ENCODE peak calls at places on chromosomes 12 and 14, in ten cellular contexts. C is GM12891, S is H54, U is A549, R is uterus, G is heart left ventricle, H is HepG2, K is GM12892, V is sigmoid colon, W is body of pancreas. T is an unnamed sample.

GRCh38 chr12:29883558-29883957 is 99.8 kb upstream of the TMTC1 start:
- DNase-seq in C (no peak), S (no peak), U (no peak), R (no peak), G (no peak), H (no peak), K (no peak), V (no peak), W (no peak), T (no peak)

GRCh38 chr12:64681200-64682052 is 71.1 kb downstream of the RASSF3 start:
- DNase-seq in C (no peak), S (no peak), U (no peak), R (no peak), G (no peak), H (no peak), K (no peak), V (no peak), W (no peak), T (no peak)

GRCh38 chr14:90797451-90797850 is 18.8 kb downstream of the TTC7B start:
- DNase-seq in C (no peak), S (no peak), U (peak), R (no peak), G (no peak), H (no peak), K (no peak), V (no peak), W (no peak), T (no peak)

GRCh38 chr14:60670994-60671393 is 21.7 kb upstream of the SIX1 start:
- DNase-seq in C (no peak), S (no peak), U (no peak), R (no peak), G (no peak), H (no peak), K (no peak), V (no peak), W (no peak), T (no peak)

GRCh38 chr14:106790189-106791036 is 1264.0 kb downstream of the TMEM121 start:
- DNase-seq in C (peak), S (peak), U (peak), R (no peak), G (peak), H (peak), K (peak), V (no peak), W (peak), T (peak)

GRCh38 chr14:94291906-94292525 is 1.1 kb downstream of the SERPINA10 start:
- DNase-seq in C (no peak), S (no peak), U (no peak), R (no peak), G (no peak), H (peak), K (no peak), V (no peak), W (no peak), T (no peak)

GRCh38 chr12:27711312-27711682 is 665 bp downstream of the MRPS35 start:
- DNase-seq in C (peak), S (no peak), U (peak), R (no peak), G (no peak), H (no peak), K (no peak), V (no peak), W (no peak), T (no peak)

GRCh38 chr12:94180558-94181296 is 32.4 kb downstream of the PLXNC1 start:
- DNase-seq in C (no peak), S (no peak), U (no peak), R (no peak), G (no peak), H (peak), K (no peak), V (no peak), W (peak), T (peak)

GRCh38 chr12:106138646-106139421 is at the start of gene NUAK1:
- DNase-seq in C (peak), S (peak), U (peak), R (peak), G (peak), H (no peak), K (no peak), V (peak), W (peak), T (peak)

GRCh38 chr12:106918746-106919145 is 37.0 kb upstream of the TMEM263 start:
- DNase-seq in C (no peak), S (no peak), U (peak), R (no peak), G (no peak), H (peak), K (no peak), V (no peak), W (no peak), T (no peak)

GRCh38 chr12:84937383-84937782 is 24.8 kb upstream of the SLC6A15 start:
- DNase-seq in C (no peak), S (no peak), U (no peak), R (no peak), G (no peak), H (no peak), K (no peak), V (no peak), W (no peak), T (no peak)

GRCh38 chr12:92552412-92553108 is 150.2 kb upstream of the PLEKHG7 start:
- DNase-seq in C (no peak), S (no peak), U (peak), R (no peak), G (no peak), H (no peak), K (no peak), V (no peak), W (peak), T (no peak)

GRCh38 chr12:92554316-92554905 is 148.4 kb upstream of the PLEKHG7 start:
- DNase-seq in C (no peak), S (no peak), U (no peak), R (no peak), G (no peak), H (no peak), K (no peak), V (no peak), W (no peak), T (no peak)

GRCh38 chr12:92551210-92551609 is 151.6 kb upstream of the PLEKHG7 start:
- DNase-seq in C (no peak), S (no peak), U (no peak), R (no peak), G (no peak), H (no peak), K (no peak), V (no peak), W (no peak), T (no peak)

GRCh38 chr12:92551853-92552397 is 150.9 kb upstream of the PLEKHG7 start:
- DNase-seq in C (no peak), S (peak), U (peak), R (no peak), G (no peak), H (no peak), K (peak), V (no peak), W (no peak), T (no peak)

GRCh38 chr12:92553389-92553788 is 149.4 kb upstream of the PLEKHG7 start:
- DNase-seq in C (no peak), S (no peak), U (no peak), R (peak), G (peak), H (no peak), K (no peak), V (peak), W (peak), T (no peak)
- TF ChIP-seq POLR2A in C (no peak), S (no peak), U (no peak), R (no peak), G (no peak), H (no peak), K (no peak), V (no peak), W (no peak), T (no peak)

DNA sequence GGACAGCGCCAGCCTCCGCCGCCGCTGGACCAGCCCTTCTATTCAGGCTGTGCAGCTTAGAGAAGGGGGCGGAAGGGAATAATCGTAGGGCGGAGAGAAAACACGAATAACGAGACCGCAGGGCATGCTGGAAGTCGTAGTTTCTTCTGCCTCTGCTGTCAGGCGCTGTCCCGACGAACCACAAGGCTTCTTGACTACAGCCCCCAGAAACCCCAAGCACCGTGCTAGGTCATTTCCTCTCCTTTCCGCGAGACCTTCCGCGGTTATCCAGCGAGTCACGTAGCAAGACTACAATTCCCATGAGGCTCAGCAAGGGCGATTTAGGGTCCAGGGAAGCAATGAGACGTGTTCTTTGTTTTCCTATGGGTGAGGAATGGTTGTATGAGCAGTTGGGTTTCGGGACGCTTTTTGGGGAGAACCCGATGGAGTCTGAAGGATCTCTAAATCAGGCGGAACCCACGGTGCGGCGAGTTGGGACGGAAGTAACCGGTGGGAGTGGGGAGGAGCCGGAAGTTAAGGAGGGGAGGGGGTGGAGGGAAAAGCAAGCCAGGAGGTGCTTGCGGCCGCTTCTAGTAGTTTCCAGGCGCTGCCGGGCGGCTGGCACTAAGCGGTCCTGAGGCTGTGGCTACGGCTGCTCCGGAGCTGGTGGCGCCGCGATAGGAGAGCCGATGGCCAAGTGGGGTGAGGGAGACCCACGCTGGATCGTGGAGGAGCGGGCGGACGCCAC is at the start of the genes AHSA1 and VIPAS39:
- DNase-seq in C (peak), S (peak), U (peak), R (peak), G (peak), H (peak), K (peak), V (peak), W (peak), T (peak)
- TF ChIP-seq POLR2A in C (peak), S (peak), U (peak), R (peak), G (no peak), H (peak), K (peak), V (peak), W (peak), T (peak)

GRCh38 chr12:111056618-111057521 is 136.5 kb upstream of the MYL2 start:
- DNase-seq in C (peak), S (no peak), U (no peak), R (no peak), G (no peak), H (no peak), K (peak), V (peak), W (peak), T (no peak)
- TF ChIP-seq POLR2A in C (no peak), S (no peak), U (no peak), R (no peak), G (no peak), H (no peak), K (no peak), V (no peak), W (no peak), T (no peak)

GRCh38 chr12:56189918-56190694 is 823 bp upstream of the SMARCC2 start:
- DNase-seq in C (peak), S (peak), U (peak), R (peak), G (peak), H (peak), K (peak), V (peak), W (peak), T (peak)
- TF ChIP-seq POLR2A in C (no peak), S (no peak), U (peak), R (peak), G (no peak), H (no peak), K (peak), V (no peak), W (peak), T (no peak)

GRCh38 chr14:51931308-51931707 is 58.0 kb upstream of the RTRAF start:
- DNase-seq in C (no peak), S (no peak), U (no peak), R (no peak), G (no peak), H (no peak), K (no peak), V (no peak), W (no peak), T (no peak)
- TF ChIP-seq POLR2A in C (no peak), S (no peak), U (no peak), R (no peak), G (no peak), H (no peak), K (no peak), V (no peak), W (no peak), T (no peak)

T was measured in upper lobe of left lung.